ENCODE peak calls at places on chromosomes 3 and 15, in eight cellular contexts. Q is tibial artery, Z is stomach, P is GM23248, B is H1, N is iPS DF 6.9, G is neuronal stem cell, C is neural progenitor cell. I is an unnamed sample. For H3K4me1, the result is how much of the 10 kb centered on the place peaks cover.

GRCh38 chr3:166955549-166955948 is 424.5 kb downstream of the ZBBX start:
- DNase-seq in B (no peak), Z (no peak), N (no peak), P (no peak), G (no peak), C (no peak), Q (peak), I (no peak)

GRCh38 chr3:541328-541727 is 344.8 kb downstream of the CHL1 start:
- DNase-seq in B (no peak), P (no peak), Z (no peak), G (no peak), C (no peak), Q (no peak), N (no peak), I (no peak)

GRCh38 chr3:33030802-33031201 is 66.1 kb downstream of the GLB1 start:
- DNase-seq in G (no peak), Q (no peak), C (no peak), N (no peak), B (no peak), Z (no peak), P (no peak), I (peak)

GRCh38 chr15:66700412-66700801 is 1.6 kb upstream of the SMAD6 start:
- DNase-seq in C (no peak), P (no peak), Q (no peak), N (no peak), Z (no peak), B (no peak), G (no peak), I (peak)

GRCh38 chr3:128864351-128864811 is 15.0 kb upstream of the ACAD9 start:
- DNase-seq in C (peak), Z (no peak), B (no peak), G (no peak), P (peak), N (no peak), Q (no peak), I (no peak)

GRCh38 chr3:49255112-49255511 is 21.9 kb downstream of the C3orf62 start:
- DNase-seq in N (no peak), C (peak), Q (peak), B (no peak), G (no peak), P (no peak), Z (no peak), I (no peak)

GRCh38 chr15:78000089-78000926 is 77.2 kb downstream of the TBC1D2B start:
- DNase-seq in B (peak), P (peak), C (peak), Z (peak), N (peak), Q (peak), G (peak), I (peak)

GRCh38 chr3:98705694-98706093 is 57.4 kb upstream of the ST3GAL6 start:
- DNase-seq in Q (no peak), B (no peak), P (peak), N (no peak), G (no peak), C (no peak), Z (no peak), I (no peak)

GRCh38 chr3:53613111-53613510 is 118.7 kb downstream of the CACNA1D start:
- DNase-seq in G (no peak), N (no peak), C (no peak), P (no peak), Q (no peak), B (no peak), Z (no peak), I (no peak)

GRCh38 chr15:71638876-71639275 is 171.5 kb upstream of the NR2E3 start:
- DNase-seq in Q (no peak), C (no peak), P (no peak), B (no peak), Z (no peak), N (no peak), G (no peak), I (no peak)

GRCh38 chr15:37016287-37016686 is 84.1 kb downstream of the MEIS2 start:
- DNase-seq in P (peak), Q (no peak), N (no peak), B (no peak), C (no peak), G (no peak), Z (no peak), I (no peak)

GRCh38 chr15:80931721-80932609 is 57.7 kb downstream of the MESD start:
- DNase-seq in N (no peak), B (no peak), C (no peak), G (no peak), P (no peak), Z (no peak), Q (peak), I (no peak)

GRCh38 chr15:67152429-67152828 is 87.0 kb downstream of the SMAD3 start:
- DNase-seq in Z (no peak), B (no peak), C (no peak), G (no peak), N (no peak), Q (no peak), P (no peak), I (no peak)

GRCh38 chr3:54951405-54951804 is 23.5 kb upstream of the LRTM1 start:
- DNase-seq in P (peak), B (peak), G (peak), Z (peak), C (peak), Q (peak), N (peak), I (no peak)

GRCh38 chr3:17258823-17259436 is 374.2 kb downstream of the PLCL2 start:
- DNase-seq in Z (no peak), N (no peak), G (peak), P (peak), C (peak), B (no peak), Q (no peak), I (peak)

GRCh38 chr15:45648521-45649200 is 13.8 kb downstream of the SQOR start:
- DNase-seq in Q (no peak), C (no peak), B (no peak), P (peak), G (no peak), N (no peak), Z (peak), I (no peak)

GRCh38 chr3:197519801-197520211 is 36.0 kb downstream of the BDH1 start:
- DNase-seq in Q (no peak), N (no peak), C (no peak), P (no peak), G (no peak), B (no peak), Z (no peak), I (no peak)

GRCh38 chr3:119559441-119559963 is at the start of gene CD80:
- DNase-seq in Q (no peak), G (no peak), C (peak), Z (peak), P (peak), N (peak), B (peak), I (peak)

GRCh38 chr3:194577985-194578905 is 55.0 kb downstream of the TMEM44 start:
- DNase-seq in C (no peak), P (peak), N (no peak), Z (no peak), B (no peak), G (no peak), Q (peak), I (no peak)

GRCh38 chr15:31302778-31303433 is 23.7 kb upstream of the KLF13 start:
- DNase-seq in Q (peak), N (no peak), B (peak), C (peak), Z (no peak), P (no peak), G (no peak), I (no peak)

GRCh38 chr3:154144825-154145465 is 23.8 kb downstream of the ARHGEF26 start:
- DNase-seq in G (no peak), B (no peak), P (no peak), Q (no peak), C (no peak), Z (no peak), N (no peak), I (no peak)

GRCh38 chr3:43378066-43378935 is 92.0 kb downstream of the SNRK start:
- DNase-seq in Z (peak), B (no peak), P (peak), N (peak), G (no peak), C (peak), Q (no peak), I (peak)

GRCh38 chr3:13352621-13353131 is 67.4 kb downstream of the NUP210 start:
- DNase-seq in N (no peak), G (no peak), P (peak), Z (no peak), Q (no peak), B (no peak), C (no peak), I (no peak)

GRCh38 chr3:71254658-71255057 is 328.9 kb downstream of the FOXP1 start:
- DNase-seq in G (no peak), B (no peak), C (no peak), Q (no peak), P (peak), Z (no peak), N (no peak), I (no peak)

GRCh38 chr15:37103475-37104071 is 3.2 kb upstream of the MEIS2 start:
- DNase-seq in N (no peak), Z (no peak), C (no peak), Q (no peak), B (no peak), P (no peak), G (no peak), I (no peak)

GRCh38 chr3:11136116-11136515 is 18.2 kb upstream of the HRH1 start:
- DNase-seq in Z (no peak), B (no peak), N (no peak), Q (peak), C (no peak), G (no peak), P (peak), I (no peak)

GRCh38 chr15:42092666-42093445 is 1.5 kb downstream of the PLA2G4D start:
- DNase-seq in C (no peak), Q (no peak), P (no peak), Z (peak), B (no peak), N (no peak), G (no peak), I (no peak)

DNA sequence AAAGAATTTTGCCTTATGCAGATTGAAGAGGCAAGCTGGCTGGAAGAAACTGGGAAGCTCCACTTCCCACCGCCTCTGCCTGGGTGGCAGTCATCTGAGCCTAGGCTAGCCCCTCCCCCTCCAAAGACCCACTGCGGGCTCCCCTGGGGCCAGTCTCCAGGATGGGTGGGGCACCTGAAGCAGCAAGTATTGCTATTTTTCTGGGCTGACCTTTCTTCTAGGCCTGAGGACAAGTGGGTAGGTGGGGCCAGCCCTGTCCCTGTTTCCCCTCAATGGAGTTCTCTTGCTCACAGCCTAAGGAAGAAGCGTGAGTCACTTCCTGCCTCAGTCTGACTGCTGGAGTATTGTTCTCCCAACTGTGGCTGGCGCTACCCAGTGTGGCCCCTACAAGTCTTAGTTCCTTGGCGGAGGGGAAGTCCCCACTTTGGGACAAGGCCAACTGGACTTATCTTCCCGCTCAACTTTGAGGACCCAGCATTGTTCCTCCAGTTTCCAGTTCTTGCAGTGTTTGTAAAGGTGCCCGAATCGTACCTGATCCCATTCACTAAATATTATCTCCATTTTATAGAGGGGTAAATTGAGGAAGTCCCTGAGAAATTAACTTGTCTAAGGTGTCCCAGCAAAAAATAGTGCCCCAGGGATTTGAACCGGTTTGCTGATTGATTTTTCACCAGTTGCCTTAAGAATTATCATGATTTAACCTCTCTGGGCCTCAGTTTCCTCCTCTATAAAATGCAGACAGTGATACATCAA is 1.4 kb downstream of the FURIN start:
- DNase-seq in Z (no peak), P (peak), G (no peak), C (peak), Q (peak), B (no peak), N (no peak), I (peak)
- H3K4me1 ChIP-seq in Z (under half), P (under half), G (under half), C (under half), Q (under half), B (under half), N (under half), I (under half)

GRCh38 chr3:59775106-59775505 is 725.3 kb upstream of the CFAP20DC start:
- DNase-seq in Q (no peak), G (no peak), Z (no peak), P (peak), C (peak), N (no peak), B (no peak), I (no peak)
- H3K27ac ChIP-seq in Q (no peak), G (no peak), Z (no peak), P (peak), C (peak), N (no peak), B (no peak), I (no peak)

DNA sequence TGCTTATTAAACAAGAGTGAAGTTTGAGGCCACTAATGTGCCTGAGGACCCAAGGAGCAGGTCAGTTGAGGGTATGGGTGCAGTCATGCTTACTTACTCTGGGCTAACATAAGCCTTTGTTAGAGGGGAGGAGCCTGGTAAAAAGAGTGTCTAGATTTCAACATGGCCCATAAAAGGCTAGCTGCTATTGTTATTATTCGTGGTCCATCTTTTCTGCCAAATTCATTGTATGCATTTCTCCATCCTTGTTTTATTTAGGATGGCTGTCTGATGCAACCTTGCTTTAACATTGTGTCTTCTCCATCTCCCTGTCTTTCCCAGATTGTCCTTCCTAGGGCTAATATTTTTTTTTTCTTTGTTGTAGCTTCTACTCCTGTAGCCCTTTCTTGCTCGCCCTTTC is 12.5 kb downstream of the RBMS3 start:
- DNase-seq in C (no peak), B (no peak), P (no peak), Q (no peak), N (no peak), G (no peak), Z (no peak), I (no peak)
- H3K4me1 ChIP-seq in C (under half), B (under half), P (under half), Q (under half), N (under half), G (under half), Z (under half), I (under half)

GRCh38 chr15:98737721-98738120 is 89.4 kb downstream of the IGF1R start:
- DNase-seq in Z (no peak), P (no peak), G (no peak), C (no peak), Q (no peak), B (no peak), N (no peak), I (no peak)

GRCh38 chr15:98743177-98743576 is 94.8 kb downstream of the IGF1R start:
- DNase-seq in Q (no peak), C (no peak), Z (no peak), N (no peak), G (no peak), B (no peak), P (no peak), I (no peak)

GRCh38 chr15:98738689-98739411 is 90.5 kb downstream of the IGF1R start:
- DNase-seq in C (no peak), Z (no peak), Q (no peak), P (no peak), N (no peak), G (no peak), B (no peak), I (no peak)

GRCh38 chr15:98740963-98741362 is 92.6 kb downstream of the IGF1R start:
- DNase-seq in C (no peak), N (no peak), G (no peak), P (no peak), B (no peak), Q (no peak), Z (no peak), I (no peak)

DNA sequence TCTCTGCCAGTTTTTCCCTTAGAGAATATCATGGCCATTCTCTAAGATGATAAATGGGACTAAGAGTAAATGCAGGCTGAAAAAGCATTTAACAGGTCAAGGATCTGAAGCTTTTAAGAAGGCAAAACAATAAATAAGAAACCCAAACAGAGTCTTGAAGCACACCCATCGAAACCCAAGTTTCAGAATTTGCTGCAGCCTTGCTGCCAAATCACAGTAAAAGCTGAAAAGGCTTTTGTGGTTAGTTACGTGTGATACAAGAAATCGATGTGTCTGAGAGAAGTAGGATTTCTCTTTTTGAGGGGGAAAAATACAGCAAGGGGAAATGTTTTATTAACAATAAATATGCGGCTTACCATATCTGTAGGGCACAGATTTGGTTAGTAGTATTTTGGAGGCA is 92.0 kb downstream of the IGF1R start:
- DNase-seq in Z (no peak), N (no peak), G (no peak), Q (no peak), C (no peak), B (no peak), P (no peak), I (no peak)
- H3K27ac ChIP-seq in Z (no peak), N (no peak), G (no peak), Q (no peak), C (no peak), B (no peak), P (no peak), I (no peak)

DNA sequence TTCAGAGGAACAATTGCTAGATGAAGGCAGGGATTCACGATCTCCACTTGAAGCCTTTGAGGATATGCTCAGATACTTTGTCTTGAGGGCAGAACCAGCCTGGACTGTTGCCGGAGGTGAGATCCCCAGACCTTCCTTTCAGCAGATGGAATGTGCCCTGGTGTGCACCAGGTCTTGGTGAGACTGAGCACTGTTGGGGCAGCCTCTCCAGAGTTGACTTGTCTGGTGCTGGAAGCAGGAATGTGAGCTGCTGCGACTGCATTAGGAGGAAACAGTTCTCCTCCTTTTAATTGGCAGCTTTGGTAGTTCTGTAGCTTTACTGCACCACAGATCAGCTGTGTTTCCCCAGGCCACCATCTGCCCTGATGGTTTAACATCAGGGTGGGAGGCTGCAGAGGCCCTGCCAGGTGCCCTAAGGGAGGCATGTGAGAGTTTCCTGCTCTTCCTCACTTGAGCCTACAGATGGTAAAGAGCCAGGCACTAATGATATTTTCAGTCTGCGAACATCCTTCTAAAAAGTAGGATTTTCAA is 58.5 kb downstream of the CTDSPL start:
- DNase-seq in B (no peak), Z (no peak), Q (no peak), G (no peak), N (no peak), C (no peak), P (no peak), I (no peak)
- H3K4me1 ChIP-seq in B (under half), Z (under half), Q (under half), G (under half), N (under half), C (under half), P (under half), I (under half)

DNA sequence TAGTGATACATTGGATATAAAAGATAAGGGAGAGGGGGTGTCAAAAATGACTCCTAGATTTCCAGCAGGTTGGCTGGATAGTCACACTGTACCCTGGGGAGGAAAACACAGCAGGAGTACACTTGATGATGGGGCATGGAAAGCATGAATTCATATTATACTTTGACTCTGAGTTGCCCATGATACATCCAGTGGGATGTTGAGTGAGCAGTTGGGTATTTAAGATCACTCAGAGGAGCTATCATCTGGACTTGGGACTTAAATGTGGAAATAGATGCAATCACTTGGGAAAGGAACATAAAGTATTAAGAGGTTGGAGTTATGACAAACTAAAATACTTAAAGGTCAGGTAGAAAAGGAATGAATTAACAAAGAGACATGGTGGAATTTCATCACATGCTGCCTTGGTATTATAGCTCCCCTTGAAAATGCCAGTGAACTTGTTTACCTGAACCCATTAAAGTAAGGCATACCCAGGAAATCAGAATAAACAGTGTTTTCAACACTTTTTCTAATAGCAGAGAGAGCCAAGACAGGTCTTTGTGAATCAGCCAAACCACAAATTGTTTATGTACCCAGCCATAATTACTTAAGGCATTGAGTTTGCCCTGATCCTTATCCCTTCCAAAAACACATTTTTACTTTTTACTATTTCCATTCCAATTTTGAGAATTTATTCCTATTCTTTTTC is 49.9 kb upstream of the ABI3BP start:
- DNase-seq in C (no peak), B (no peak), Q (no peak), Z (no peak), N (no peak), P (peak), G (no peak), I (no peak)
- H3K27ac ChIP-seq in C (no peak), B (no peak), Q (no peak), Z (no peak), N (no peak), P (peak), G (no peak), I (no peak)

GRCh38 chr15:61528590-61528929 is 299.5 kb upstream of the RORA start:
- DNase-seq in C (no peak), N (no peak), Z (no peak), Q (no peak), P (no peak), G (no peak), B (no peak), I (no peak)
- H3K4me1 ChIP-seq in C (under half), N (under half), Z (under half), Q (under half), P (under half), G (under half), B (under half), I (under half)

GRCh38 chr3:149815728-149816127 is 2.7 kb downstream of the RNF13 start:
- DNase-seq in N (no peak), C (no peak), G (no peak), Z (no peak), B (no peak), Q (no peak), P (no peak), I (no peak)
- H3K27ac ChIP-seq in N (no peak), C (no peak), G (no peak), Z (peak), B (no peak), Q (no peak), P (no peak), I (no peak)

GRCh38 chr3:50604110-50604621 is 7.4 kb downstream of the CISH start:
- DNase-seq in G (no peak), N (no peak), C (no peak), P (no peak), Z (no peak), B (no peak), Q (no peak), I (no peak)
- H3K4me1 ChIP-seq in G (under half), N (under half), C (under half), P (under half), Z (half or more), B (under half), Q (under half), I (half or more)